ENCODE peak calls at places on chromosomes 1 and 21, in six cellular contexts. P is neural progenitor cell, Q is HS-5, F is EH, M is smooth muscle cell of the brain vasculature, X is right cardiac atrium. Z is an unnamed sample.

GRCh38 chr21:45819478-45820170 is 161.9 kb upstream of the COL6A1 start:
- DNase-seq in X (no peak), F (no peak), Q (no peak), M (no peak), P (no peak), Z (no peak)

GRCh38 chr1:82273816-82274215 is 473.1 kb downstream of the ADGRL2 start:
- DNase-seq in M (no peak), F (no peak), X (no peak), P (no peak), Q (no peak), Z (no peak)

GRCh38 chr1:161505892-161506173 is 576 bp downstream of the FCGR2A start:
- DNase-seq in M (no peak), Q (no peak), F (no peak), X (no peak), P (no peak), Z (no peak)

GRCh38 chr1:14136881-14137280 is 436.9 kb downstream of the PRDM2 start:
- DNase-seq in X (no peak), P (no peak), M (no peak), F (no peak), Q (no peak), Z (no peak)

GRCh38 chr1:217260676-217261075 is 370.2 kb downstream of the GPATCH2 start:
- DNase-seq in F (no peak), Q (no peak), M (no peak), P (no peak), X (no peak), Z (no peak)

GRCh38 chr1:18179009-18179408 is 71.4 kb downstream of the IGSF21 start:
- DNase-seq in F (no peak), P (no peak), M (no peak), Q (no peak), X (no peak), Z (no peak)

GRCh38 chr1:242530761-242531160 is 6.3 kb upstream of the PLD5 start:
- DNase-seq in Q (no peak), M (no peak), P (no peak), X (no peak), F (no peak), Z (no peak)

GRCh38 chr1:78419309-78419708 is 71.5 kb upstream of the PTGFR start:
- DNase-seq in F (peak), X (no peak), Q (no peak), M (no peak), P (no peak), Z (peak)

GRCh38 chr1:150173161-150173585 is 23.5 kb downstream of the PLEKHO1 start:
- DNase-seq in F (no peak), M (no peak), Q (no peak), X (no peak), P (peak), Z (peak)

GRCh38 chr1:112307930-112308329 is 88.1 kb upstream of the CTTNBP2NL start:
- DNase-seq in P (no peak), X (no peak), M (no peak), Q (no peak), F (no peak), Z (no peak)

GRCh38 chr1:151164732-151165280 is 896 bp downstream of the LYSMD1 start:
- DNase-seq in X (no peak), M (no peak), P (no peak), F (peak), Q (no peak), Z (no peak)

GRCh38 chr1:232111616-232112015 is 485.0 kb downstream of the DISC1 start:
- DNase-seq in M (no peak), P (no peak), Q (no peak), F (no peak), X (no peak), Z (no peak)

GRCh38 chr21:27206368-27206982 is 239.6 kb upstream of the ADAMTS5 start:
- DNase-seq in F (peak), Q (no peak), X (no peak), M (no peak), P (peak), Z (peak)

GRCh38 chr1:14929547-14930223 is 223.9 kb upstream of the TMEM51 start:
- DNase-seq in Q (no peak), P (no peak), F (peak), X (peak), M (no peak), Z (peak)

GRCh38 chr21:45634511-45635183 is 8.9 kb upstream of the PCBP3 start:
- DNase-seq in M (no peak), F (no peak), P (no peak), X (no peak), Q (no peak), Z (no peak)

GRCh38 chr1:58782308-58783089 is 1.3 kb downstream of the JUN start:
- DNase-seq in F (peak), P (peak), M (no peak), X (peak), Q (no peak), Z (peak)

GRCh38 chr1:63892632-63893395 is 119.0 kb downstream of the ROR1 start:
- DNase-seq in X (no peak), F (peak), M (no peak), Q (no peak), P (peak), Z (no peak)

GRCh38 chr1:31981976-31982375 is 31.7 kb upstream of the KHDRBS1 start:
- DNase-seq in Q (no peak), M (no peak), F (peak), X (no peak), P (no peak), Z (no peak)

GRCh38 chr1:95716097-95716496 is 482.1 kb downstream of the RWDD3 start:
- DNase-seq in M (no peak), F (no peak), P (no peak), X (no peak), Q (no peak), Z (no peak)

GRCh38 chr1:40766017-40766416 is 17.6 kb upstream of the KCNQ4 start:
- DNase-seq in Q (no peak), P (no peak), X (no peak), M (no peak), F (peak), Z (no peak)

GRCh38 chr1:38686306-38687255 is 173.0 kb downstream of the RRAGC start:
- DNase-seq in F (no peak), Q (no peak), P (no peak), M (no peak), X (no peak), Z (no peak)

GRCh38 chr1:116918714-116919357 is 9.1 kb downstream of the PTGFRN start:
- DNase-seq in Q (no peak), X (no peak), F (no peak), P (no peak), M (no peak), Z (no peak)

GRCh38 chr1:87539147-87539546 is 210.5 kb downstream of the LMO4 start:
- DNase-seq in X (no peak), F (no peak), Q (no peak), M (no peak), P (no peak), Z (no peak)